ENCODE peak calls at places on chromosome 17, in four cellular contexts. One of them, this sample, is unnamed.

GRCh38 chr17:61122356-61122913 is 277.2 kb upstream of the TBX2 start:
- DNase-seq in lung: no peak
- DNase-seq in activated T-helper 1 cell treated with anti-CD3 and anti-CD28 coated beads, Interleukin-2, amount 50 U/mL, for 16 hours: no peak
- DNase-seq in stimulated activated CD4-positive, alpha-beta T cell treated with anti-CD3 and anti-CD28 coated beads, Interleukin-1b, Interleukin-23, amount 100 ng/mL, for 1 hour: no peak
- DNase-seq in this sample: no peak

GRCh38 chr17:66405836-66406679 is 103.6 kb downstream of the PRKCA start:
- DNase-seq in lung: no peak
- DNase-seq in activated T-helper 1 cell treated with anti-CD3 and anti-CD28 coated beads, Interleukin-2, amount 50 U/mL, for 16 hours: no peak
- DNase-seq in stimulated activated CD4-positive, alpha-beta T cell treated with anti-CD3 and anti-CD28 coated beads, Interleukin-1b, Interleukin-23, amount 100 ng/mL, for 1 hour: no peak
- DNase-seq in this sample: no peak

GRCh38 chr17:60165976-60166375 is 16.2 kb downstream of the CA4 start:
- DNase-seq in lung: no peak
- DNase-seq in activated T-helper 1 cell treated with anti-CD3 and anti-CD28 coated beads, Interleukin-2, amount 50 U/mL, for 16 hours: no peak
- DNase-seq in stimulated activated CD4-positive, alpha-beta T cell treated with anti-CD3 and anti-CD28 coated beads, Interleukin-1b, Interleukin-23, amount 100 ng/mL, for 1 hour: no peak
- DNase-seq in this sample: no peak

GRCh38 chr17:38848939-38849563 is 4.5 kb downstream of the RPL23 start:
- DNase-seq in lung: no peak
- DNase-seq in activated T-helper 1 cell treated with anti-CD3 and anti-CD28 coated beads, Interleukin-2, amount 50 U/mL, for 16 hours: no peak
- DNase-seq in stimulated activated CD4-positive, alpha-beta T cell treated with anti-CD3 and anti-CD28 coated beads, Interleukin-1b, Interleukin-23, amount 100 ng/mL, for 1 hour: no peak
- DNase-seq in this sample: no peak

GRCh38 chr17:65730711-65731169 is 169.3 kb upstream of the AXIN2 start:
- DNase-seq in lung: no peak
- DNase-seq in activated T-helper 1 cell treated with anti-CD3 and anti-CD28 coated beads, Interleukin-2, amount 50 U/mL, for 16 hours: no peak
- DNase-seq in stimulated activated CD4-positive, alpha-beta T cell treated with anti-CD3 and anti-CD28 coated beads, Interleukin-1b, Interleukin-23, amount 100 ng/mL, for 1 hour: no peak
- DNase-seq in this sample: no peak

GRCh38 chr17:4488989-4489595 is 9.6 kb upstream of the SPNS2 start:
- DNase-seq in lung: peak; percentile 82
- DNase-seq in activated T-helper 1 cell treated with anti-CD3 and anti-CD28 coated beads, Interleukin-2, amount 50 U/mL, for 16 hours: no peak
- DNase-seq in stimulated activated CD4-positive, alpha-beta T cell treated with anti-CD3 and anti-CD28 coated beads, Interleukin-1b, Interleukin-23, amount 100 ng/mL, for 1 hour: no peak
- DNase-seq in this sample: no peak

GRCh38 chr17:67055811-67056745 is 11.7 kb downstream of the CACNG1 start:
- DNase-seq in lung: peak; percentile 18
- DNase-seq in activated T-helper 1 cell treated with anti-CD3 and anti-CD28 coated beads, Interleukin-2, amount 50 U/mL, for 16 hours: no peak
- DNase-seq in stimulated activated CD4-positive, alpha-beta T cell treated with anti-CD3 and anti-CD28 coated beads, Interleukin-1b, Interleukin-23, amount 100 ng/mL, for 1 hour: no peak
- DNase-seq in this sample: no peak

GRCh38 chr17:83008526-83008925 is 70.9 kb upstream of the METRNL start:
- DNase-seq in lung: no peak
- DNase-seq in activated T-helper 1 cell treated with anti-CD3 and anti-CD28 coated beads, Interleukin-2, amount 50 U/mL, for 16 hours: no peak
- DNase-seq in stimulated activated CD4-positive, alpha-beta T cell treated with anti-CD3 and anti-CD28 coated beads, Interleukin-1b, Interleukin-23, amount 100 ng/mL, for 1 hour: no peak
- DNase-seq in this sample: no peak

GRCh38 chr17:38572665-38573365 is 32.9 kb downstream of the SRCIN1 start:
- DNase-seq in lung: no peak
- DNase-seq in activated T-helper 1 cell treated with anti-CD3 and anti-CD28 coated beads, Interleukin-2, amount 50 U/mL, for 16 hours: no peak
- DNase-seq in stimulated activated CD4-positive, alpha-beta T cell treated with anti-CD3 and anti-CD28 coated beads, Interleukin-1b, Interleukin-23, amount 100 ng/mL, for 1 hour: no peak
- DNase-seq in this sample: no peak

GRCh38 chr17:21208352-21208751 is 5.6 kb downstream of the TMEM11 start:
- DNase-seq in lung: no peak
- DNase-seq in activated T-helper 1 cell treated with anti-CD3 and anti-CD28 coated beads, Interleukin-2, amount 50 U/mL, for 16 hours: no peak
- DNase-seq in stimulated activated CD4-positive, alpha-beta T cell treated with anti-CD3 and anti-CD28 coated beads, Interleukin-1b, Interleukin-23, amount 100 ng/mL, for 1 hour: no peak
- DNase-seq in this sample: no peak

GRCh38 chr17:1060991-1061390 is 64.1 kb downstream of the TIMM22 start:
- DNase-seq in lung: peak; percentile 82
- DNase-seq in activated T-helper 1 cell treated with anti-CD3 and anti-CD28 coated beads, Interleukin-2, amount 50 U/mL, for 16 hours: no peak
- DNase-seq in stimulated activated CD4-positive, alpha-beta T cell treated with anti-CD3 and anti-CD28 coated beads, Interleukin-1b, Interleukin-23, amount 100 ng/mL, for 1 hour: no peak
- DNase-seq in this sample: no peak

GRCh38 chr17:10370209-10370608 is 2.6 kb downstream of the MYH13 start:
- DNase-seq in lung: no peak
- DNase-seq in activated T-helper 1 cell treated with anti-CD3 and anti-CD28 coated beads, Interleukin-2, amount 50 U/mL, for 16 hours: no peak
- DNase-seq in stimulated activated CD4-positive, alpha-beta T cell treated with anti-CD3 and anti-CD28 coated beads, Interleukin-1b, Interleukin-23, amount 100 ng/mL, for 1 hour: no peak
- DNase-seq in this sample: no peak

GRCh38 chr17:40284085-40284713 is 3.5 kb upstream of the CDC6 start:
- DNase-seq in lung: no peak
- DNase-seq in activated T-helper 1 cell treated with anti-CD3 and anti-CD28 coated beads, Interleukin-2, amount 50 U/mL, for 16 hours: no peak
- DNase-seq in stimulated activated CD4-positive, alpha-beta T cell treated with anti-CD3 and anti-CD28 coated beads, Interleukin-1b, Interleukin-23, amount 100 ng/mL, for 1 hour: no peak
- DNase-seq in this sample: no peak

GRCh38 chr17:41060052-41060604 is at the start of gene KRTAP2-3:
- DNase-seq in lung: no peak
- DNase-seq in activated T-helper 1 cell treated with anti-CD3 and anti-CD28 coated beads, Interleukin-2, amount 50 U/mL, for 16 hours: no peak
- DNase-seq in stimulated activated CD4-positive, alpha-beta T cell treated with anti-CD3 and anti-CD28 coated beads, Interleukin-1b, Interleukin-23, amount 100 ng/mL, for 1 hour: no peak
- DNase-seq in this sample: no peak

GRCh38 chr17:488993-489757 is 136.6 kb upstream of the RPH3AL start:
- DNase-seq in lung: no peak
- DNase-seq in activated T-helper 1 cell treated with anti-CD3 and anti-CD28 coated beads, Interleukin-2, amount 50 U/mL, for 16 hours: no peak
- DNase-seq in stimulated activated CD4-positive, alpha-beta T cell treated with anti-CD3 and anti-CD28 coated beads, Interleukin-1b, Interleukin-23, amount 100 ng/mL, for 1 hour: no peak
- DNase-seq in this sample: no peak

GRCh38 chr17:81397314-81398169 is 2.3 kb downstream of the BAHCC1 start:
- DNase-seq in lung: no peak
- DNase-seq in activated T-helper 1 cell treated with anti-CD3 and anti-CD28 coated beads, Interleukin-2, amount 50 U/mL, for 16 hours: no peak
- DNase-seq in stimulated activated CD4-positive, alpha-beta T cell treated with anti-CD3 and anti-CD28 coated beads, Interleukin-1b, Interleukin-23, amount 100 ng/mL, for 1 hour: no peak
- DNase-seq in this sample: no peak

GRCh38 chr17:48514483-48514876 is 16.3 kb downstream of the HOXB1 start:
- DNase-seq in lung: no peak
- DNase-seq in activated T-helper 1 cell treated with anti-CD3 and anti-CD28 coated beads, Interleukin-2, amount 50 U/mL, for 16 hours: no peak
- DNase-seq in stimulated activated CD4-positive, alpha-beta T cell treated with anti-CD3 and anti-CD28 coated beads, Interleukin-1b, Interleukin-23, amount 100 ng/mL, for 1 hour: no peak
- DNase-seq in this sample: no peak

GRCh38 chr17:50070908-50071680 is 15.2 kb downstream of the ITGA3 start:
- DNase-seq in lung: no peak
- DNase-seq in activated T-helper 1 cell treated with anti-CD3 and anti-CD28 coated beads, Interleukin-2, amount 50 U/mL, for 16 hours: no peak
- DNase-seq in stimulated activated CD4-positive, alpha-beta T cell treated with anti-CD3 and anti-CD28 coated beads, Interleukin-1b, Interleukin-23, amount 100 ng/mL, for 1 hour: no peak
- DNase-seq in this sample: no peak

GRCh38 chr17:7439462-7440112 is at the start of gene FGF11:
- DNase-seq in lung: no peak
- DNase-seq in activated T-helper 1 cell treated with anti-CD3 and anti-CD28 coated beads, Interleukin-2, amount 50 U/mL, for 16 hours: no peak
- DNase-seq in stimulated activated CD4-positive, alpha-beta T cell treated with anti-CD3 and anti-CD28 coated beads, Interleukin-1b, Interleukin-23, amount 100 ng/mL, for 1 hour: no peak
- DNase-seq in this sample: no peak

GRCh38 chr17:19387921-19388521 is 1.0 kb upstream of the MFAP4 start:
- DNase-seq in lung: no peak
- DNase-seq in activated T-helper 1 cell treated with anti-CD3 and anti-CD28 coated beads, Interleukin-2, amount 50 U/mL, for 16 hours: no peak
- DNase-seq in stimulated activated CD4-positive, alpha-beta T cell treated with anti-CD3 and anti-CD28 coated beads, Interleukin-1b, Interleukin-23, amount 100 ng/mL, for 1 hour: no peak
- DNase-seq in this sample: no peak

GRCh38 chr17:19744922-19745757 is 3.0 kb downstream of the ALDH3A1 start:
- DNase-seq in lung: peak; percentile 89
- DNase-seq in activated T-helper 1 cell treated with anti-CD3 and anti-CD28 coated beads, Interleukin-2, amount 50 U/mL, for 16 hours: peak; percentile 70
- DNase-seq in stimulated activated CD4-positive, alpha-beta T cell treated with anti-CD3 and anti-CD28 coated beads, Interleukin-1b, Interleukin-23, amount 100 ng/mL, for 1 hour: peak; percentile 73
- DNase-seq in this sample: peak; percentile 67

GRCh38 chr17:30550512-30551273 is 73.5 kb downstream of the GOSR1 start:
- DNase-seq in lung: no peak
- DNase-seq in activated T-helper 1 cell treated with anti-CD3 and anti-CD28 coated beads, Interleukin-2, amount 50 U/mL, for 16 hours: no peak
- DNase-seq in stimulated activated CD4-positive, alpha-beta T cell treated with anti-CD3 and anti-CD28 coated beads, Interleukin-1b, Interleukin-23, amount 100 ng/mL, for 1 hour: no peak
- DNase-seq in this sample: no peak

GRCh38 chr17:82709024-82709675 is 7.4 kb upstream of the FN3KRP start:
- DNase-seq in lung: no peak
- DNase-seq in activated T-helper 1 cell treated with anti-CD3 and anti-CD28 coated beads, Interleukin-2, amount 50 U/mL, for 16 hours: no peak
- DNase-seq in stimulated activated CD4-positive, alpha-beta T cell treated with anti-CD3 and anti-CD28 coated beads, Interleukin-1b, Interleukin-23, amount 100 ng/mL, for 1 hour: no peak
- DNase-seq in this sample: no peak

GRCh38 chr17:75776399-75777242 is 8.0 kb upstream of the UNK start:
- DNase-seq in lung: no peak
- DNase-seq in activated T-helper 1 cell treated with anti-CD3 and anti-CD28 coated beads, Interleukin-2, amount 50 U/mL, for 16 hours: no peak
- DNase-seq in stimulated activated CD4-positive, alpha-beta T cell treated with anti-CD3 and anti-CD28 coated beads, Interleukin-1b, Interleukin-23, amount 100 ng/mL, for 1 hour: no peak
- DNase-seq in this sample: no peak

GRCh38 chr17:33039874-33040273 is 48.2 kb downstream of the SPACA3 start:
- DNase-seq in lung: no peak
- DNase-seq in activated T-helper 1 cell treated with anti-CD3 and anti-CD28 coated beads, Interleukin-2, amount 50 U/mL, for 16 hours: no peak
- DNase-seq in stimulated activated CD4-positive, alpha-beta T cell treated with anti-CD3 and anti-CD28 coated beads, Interleukin-1b, Interleukin-23, amount 100 ng/mL, for 1 hour: no peak
- DNase-seq in this sample: no peak

GRCh38 chr17:78179372-78179771 is 7.5 kb downstream of the TK1 start:
- DNase-seq in lung: peak; percentile 68
- DNase-seq in activated T-helper 1 cell treated with anti-CD3 and anti-CD28 coated beads, Interleukin-2, amount 50 U/mL, for 16 hours: no peak
- DNase-seq in stimulated activated CD4-positive, alpha-beta T cell treated with anti-CD3 and anti-CD28 coated beads, Interleukin-1b, Interleukin-23, amount 100 ng/mL, for 1 hour: no peak
- DNase-seq in this sample: no peak

GRCh38 chr17:80267391-80267790 is 6.7 kb downstream of the RNF213 start:
- DNase-seq in lung: no peak
- DNase-seq in activated T-helper 1 cell treated with anti-CD3 and anti-CD28 coated beads, Interleukin-2, amount 50 U/mL, for 16 hours: no peak
- DNase-seq in stimulated activated CD4-positive, alpha-beta T cell treated with anti-CD3 and anti-CD28 coated beads, Interleukin-1b, Interleukin-23, amount 100 ng/mL, for 1 hour: no peak
- DNase-seq in this sample: no peak

GRCh38 chr17:65556910-65557348 is 4.5 kb downstream of the AXIN2 start:
- DNase-seq in lung: no peak
- DNase-seq in activated T-helper 1 cell treated with anti-CD3 and anti-CD28 coated beads, Interleukin-2, amount 50 U/mL, for 16 hours: no peak
- DNase-seq in stimulated activated CD4-positive, alpha-beta T cell treated with anti-CD3 and anti-CD28 coated beads, Interleukin-1b, Interleukin-23, amount 100 ng/mL, for 1 hour: no peak
- DNase-seq in this sample: no peak

GRCh38 chr17:42704495-42705494 is 22.5 kb downstream of the CNTNAP1 start:
- DNase-seq in lung: no peak
- DNase-seq in activated T-helper 1 cell treated with anti-CD3 and anti-CD28 coated beads, Interleukin-2, amount 50 U/mL, for 16 hours: no peak
- DNase-seq in stimulated activated CD4-positive, alpha-beta T cell treated with anti-CD3 and anti-CD28 coated beads, Interleukin-1b, Interleukin-23, amount 100 ng/mL, for 1 hour: no peak
- DNase-seq in this sample: no peak

GRCh38 chr17:79622201-79622601 is 11.3 kb upstream of the RBFOX3 start:
- DNase-seq in lung: no peak
- DNase-seq in activated T-helper 1 cell treated with anti-CD3 and anti-CD28 coated beads, Interleukin-2, amount 50 U/mL, for 16 hours: no peak
- DNase-seq in stimulated activated CD4-positive, alpha-beta T cell treated with anti-CD3 and anti-CD28 coated beads, Interleukin-1b, Interleukin-23, amount 100 ng/mL, for 1 hour: no peak
- DNase-seq in this sample: no peak

GRCh38 chr17:51435641-51436091 is 175.3 kb downstream of the UTP18 start:
- DNase-seq in lung: peak; percentile 59
- DNase-seq in activated T-helper 1 cell treated with anti-CD3 and anti-CD28 coated beads, Interleukin-2, amount 50 U/mL, for 16 hours: no peak
- DNase-seq in stimulated activated CD4-positive, alpha-beta T cell treated with anti-CD3 and anti-CD28 coated beads, Interleukin-1b, Interleukin-23, amount 100 ng/mL, for 1 hour: no peak
- DNase-seq in this sample: no peak

GRCh38 chr17:52157161-52157560 is 1.4 kb downstream of the CA10 start:
- DNase-seq in lung: no peak
- DNase-seq in activated T-helper 1 cell treated with anti-CD3 and anti-CD28 coated beads, Interleukin-2, amount 50 U/mL, for 16 hours: no peak
- DNase-seq in stimulated activated CD4-positive, alpha-beta T cell treated with anti-CD3 and anti-CD28 coated beads, Interleukin-1b, Interleukin-23, amount 100 ng/mL, for 1 hour: no peak
- DNase-seq in this sample: no peak